ENCODE peak calls at places on chromosomes 16 and 17, in five cellular contexts. Q is CD8-positive, alpha-beta memory T cell; H is CD8-positive, alpha-beta T cell; W is EH; G is SK-MEL-5. U is an unnamed sample.

GRCh38 chr17:81928497-81929252 is 1.1 kb upstream of the MAFG start:
- DNase-seq in Q (peak), H (no peak), W (peak), G (no peak), U (no peak)

GRCh38 chr17:56863974-56864373 is 30.0 kb downstream of the DGKE start:
- DNase-seq in Q (no peak), H (no peak), W (no peak), G (no peak), U (no peak)

GRCh38 chr17:78301821-78302213 is 58.1 kb downstream of the SOCS3 start:
- DNase-seq in Q (no peak), H (no peak), W (no peak), G (no peak), U (no peak)

GRCh38 chr17:42039794-42040763 is 10.3 kb downstream of the C17orf113 start:
- DNase-seq in Q (no peak), H (no peak), W (no peak), G (no peak), U (no peak)

GRCh38 chr17:79125503-79125902 is 50.9 kb downstream of the ENGASE start:
- DNase-seq in Q (no peak), H (no peak), W (no peak), G (no peak), U (no peak)

GRCh38 chr17:975321-975982 is 4.1 kb downstream of the NXN start:
- DNase-seq in Q (no peak), H (no peak), W (peak), G (no peak), U (no peak)

GRCh38 chr16:2955438-2955778 is 8.7 kb upstream of the KREMEN2 start:
- DNase-seq in Q (no peak), H (no peak), W (no peak), G (no peak), U (no peak)

GRCh38 chr17:68344701-68345136 is 53.4 kb downstream of the ARSG start:
- DNase-seq in Q (peak), H (peak), W (peak), G (peak), U (no peak)

GRCh38 chr16:82755570-82756282 is 129.0 kb downstream of the CDH13 start:
- DNase-seq in Q (no peak), H (no peak), W (no peak), G (peak), U (no peak)

GRCh38 chr16:1430759-1431496 is at the start of gene PERCC1:
- DNase-seq in Q (no peak), H (no peak), W (no peak), G (no peak), U (no peak)

GRCh38 chr16:89613101-89613953 is at the start of gene DPEP1:
- DNase-seq in Q (no peak), H (no peak), W (peak), G (no peak), U (no peak)

GRCh38 chr16:72876981-72877373 is 171.0 kb downstream of the ZFHX3 start:
- DNase-seq in Q (no peak), H (no peak), W (peak), G (no peak), U (no peak)

GRCh38 chr16:81609323-81609892 is 164.8 kb downstream of the CMIP start:
- DNase-seq in Q (no peak), H (no peak), W (no peak), G (no peak), U (no peak)

GRCh38 chr16:57537194-57537505 is 779 bp upstream of the CCDC102A start:
- DNase-seq in Q (no peak), H (no peak), W (peak), G (no peak), U (no peak)

GRCh38 chr17:78330570-78331224 is 29.2 kb downstream of the SOCS3 start:
- DNase-seq in Q (no peak), H (no peak), W (no peak), G (no peak), U (no peak)

GRCh38 chr17:82354804-82355308 is 4.2 kb upstream of the TEX19 start:
- DNase-seq in Q (no peak), H (no peak), W (no peak), G (no peak), U (no peak)